ENCODE peak calls at places on chromosomes 4 and X, in eight cellular contexts. P, S, C, M, A, I, X and F are unnamed samples.

GRCh38 chr4:139606600-139607301 is 50.7 kb upstream of the SETD7 start:
- DNase-seq in P (peak), C (no peak), I (no peak), M (peak), S (peak), A (no peak), X (no peak), F (no peak)

GRCh38 chr4:101655005-101655404 is 135.5 kb upstream of the BANK1 start:
- DNase-seq in M (no peak), C (no peak), I (no peak), S (no peak), P (no peak), X (no peak), A (no peak), F (no peak)

GRCh38 chr4:99352602-99353580 is at the start of gene ADH1C:
- DNase-seq in S (peak), P (peak), C (no peak), X (no peak), A (no peak), I (no peak), M (no peak), F (no peak)

GRCh38 chr4:154441124-154441523 is 50.5 kb downstream of the DCHS2 start:
- DNase-seq in S (no peak), C (no peak), A (no peak), I (no peak), X (no peak), P (no peak), M (no peak), F (no peak)

GRCh38 chrX:77446029-77446585 is 1.1 kb upstream of the FGF16 start:
- DNase-seq in P (no peak), A (no peak), M (no peak), S (no peak), X (no peak), I (no peak), C (no peak), F (no peak)

GRCh38 chr4:151853034-151853433 is 92.2 kb upstream of the GATB start:
- DNase-seq in S (no peak), A (no peak), X (no peak), M (no peak), C (no peak), P (no peak), I (no peak), F (no peak)

GRCh38 chrX:46803140-46803539 is 33.7 kb upstream of the RP2 start:
- DNase-seq in S (peak), C (no peak), P (no peak), I (no peak), A (no peak), M (no peak), X (no peak), F (no peak)

GRCh38 chr4:173242466-173243250 is 74.0 kb downstream of the GALNT7 start:
- DNase-seq in C (no peak), P (no peak), S (peak), A (no peak), M (no peak), I (no peak), X (no peak), F (no peak)

GRCh38 chr4:154364012-154364863 is 127.4 kb downstream of the DCHS2 start:
- DNase-seq in I (no peak), P (no peak), C (no peak), A (no peak), X (no peak), M (no peak), S (no peak), F (no peak)

GRCh38 chr4:82739292-82740190 is 59.1 kb downstream of the SCD5 start:
- DNase-seq in P (peak), A (no peak), I (peak), S (peak), M (peak), C (no peak), X (peak), F (peak)

GRCh38 chr4:37770016-37770415 is 56.5 kb upstream of the PGM2 start:
- DNase-seq in I (no peak), M (peak), S (no peak), X (no peak), P (peak), C (no peak), A (no peak), F (no peak)

GRCh38 chr4:183504930-183505555 is at the start of gene ING2:
- DNase-seq in C (peak), I (no peak), X (no peak), P (no peak), M (peak), A (no peak), S (peak), F (no peak)

GRCh38 chr4:7725951-7726350 is 213.7 kb downstream of the AFAP1 start:
- DNase-seq in C (no peak), I (no peak), M (peak), A (no peak), S (peak), X (no peak), P (peak), F (no peak)

GRCh38 chr4:120921456-120922389 is 803 bp downstream of the PRDM5 start:
- DNase-seq in I (peak), C (no peak), X (peak), P (peak), A (no peak), M (peak), S (peak), F (no peak)